ENCODE peak calls at places on chromosomes 11 and 22, in seven cellular contexts. I, K, N, F, T, X and V are unnamed samples.

GRCh38 chr11:68329993-68330699 is 17.8 kb downstream of the LRP5 start:
- DNase-seq in F (peak), N (no peak), K (no peak), T (no peak), I (no peak), X (no peak), V (no peak)

GRCh38 chr11:116732740-116733385 is 39.9 kb downstream of the BUD13 start:
- DNase-seq in K (peak), N (peak), F (peak), I (peak), T (peak), X (peak), V (peak)

GRCh38 chr11:110818032-110818687 is 105.9 kb upstream of the ARHGAP20 start:
- DNase-seq in T (no peak), F (no peak), I (peak), N (no peak), X (no peak), K (no peak), V (no peak)

GRCh38 chr11:64339754-64340408 is at the start of gene CCDC88B:
- DNase-seq in K (peak), F (peak), I (no peak), T (no peak), X (peak), N (no peak), V (peak)

GRCh38 chr11:98674390-98674789 is 346.4 kb upstream of the CNTN5 start:
- DNase-seq in X (no peak), I (no peak), T (no peak), K (no peak), N (no peak), F (no peak), V (no peak)

GRCh38 chr22:38148252-38148651 is 33.4 kb downstream of the PLA2G6 start:
- DNase-seq in N (no peak), K (no peak), F (no peak), T (no peak), X (no peak), I (peak), V (no peak)

GRCh38 chr11:100691886-100692285 is 4.8 kb downstream of the ARHGAP42 start:
- DNase-seq in T (no peak), K (no peak), X (no peak), N (no peak), F (no peak), I (no peak), V (no peak)

GRCh38 chr22:50272103-50272782 is 2.1 kb upstream of the MAPK11 start:
- DNase-seq in T (no peak), I (no peak), F (no peak), N (no peak), K (no peak), X (no peak), V (peak)

GRCh38 chr11:75577198-75577597 is 15.1 kb downstream of the SERPINH1 start:
- DNase-seq in T (peak), K (no peak), F (peak), I (no peak), N (peak), X (peak), V (peak)

GRCh38 chr11:18105802-18106574 is at the start of gene SAAL1:
- DNase-seq in K (peak), F (peak), N (peak), I (peak), X (peak), T (peak), V (peak)

GRCh38 chr11:70423523-70424505 is 25.5 kb downstream of the CTTN start:
- DNase-seq in N (no peak), T (no peak), I (peak), K (no peak), X (peak), F (no peak), V (no peak)

GRCh38 chr11:20962581-20962980 is 293.2 kb downstream of the NELL1 start:
- DNase-seq in K (no peak), N (no peak), F (no peak), X (no peak), T (no peak), I (peak), V (no peak)

GRCh38 chr11:20963596-20963995 is 294.2 kb downstream of the NELL1 start:
- DNase-seq in T (no peak), K (no peak), N (no peak), I (peak), X (no peak), F (no peak), V (no peak)

GRCh38 chr11:20964985-20965384 is 295.6 kb downstream of the NELL1 start:
- DNase-seq in N (no peak), X (no peak), I (peak), F (no peak), T (no peak), K (no peak), V (no peak)

DNA sequence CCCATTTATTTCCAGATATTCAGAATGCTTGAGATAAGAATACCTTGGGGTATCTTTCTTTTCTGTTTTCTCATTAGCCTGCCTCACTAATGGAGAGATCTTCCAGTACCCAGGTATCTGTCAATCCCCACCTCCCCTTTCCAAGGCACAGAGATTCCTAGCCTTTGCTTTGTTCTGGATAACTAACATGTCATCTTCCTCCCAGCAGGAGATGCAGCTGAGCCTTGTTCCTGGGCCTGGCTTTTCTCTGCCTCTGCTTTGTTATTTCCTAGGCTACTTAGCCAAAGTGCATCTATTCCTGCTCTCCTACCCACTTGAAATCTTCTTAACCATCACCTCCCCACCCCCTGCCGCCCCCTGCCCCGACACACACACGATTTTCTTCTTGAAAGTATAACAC is 297.1 kb downstream of the NELL1 start:
- DNase-seq in N (no peak), T (no peak), I (no peak), X (no peak), K (no peak), F (no peak), V (no peak)
- TF ChIP-seq CTCF in N (no peak), T (no peak), I (peak), X (no peak), K (no peak), F (no peak), V (no peak)

GRCh38 chr22:29203456-29203855 is 2.2 kb upstream of the EMID1 start:
- DNase-seq in F (no peak), N (no peak), X (no peak), K (peak), I (no peak), T (no peak), V (no peak)

GRCh38 chr22:29200901-29201300 is 4.8 kb upstream of the EMID1 start:
- DNase-seq in N (no peak), T (no peak), X (no peak), F (peak), I (no peak), K (no peak), V (no peak)

GRCh38 chr22:29203883-29204282 is 1.8 kb upstream of the EMID1 start:
- DNase-seq in K (peak), X (no peak), F (no peak), N (no peak), I (no peak), T (no peak), V (no peak)

GRCh38 chr22:29201722-29202230 is 3.9 kb upstream of the EMID1 start:
- DNase-seq in X (no peak), N (no peak), K (no peak), I (no peak), T (no peak), F (no peak), V (no peak)

GRCh38 chr22:29202231-29203192 is 3.2 kb upstream of the EMID1 start:
- DNase-seq in T (peak), K (peak), X (peak), F (peak), I (peak), N (no peak), V (peak)
- TF ChIP-seq CTCF in T (peak), K (no peak), X (no peak), F (no peak), I (peak), N (peak), V (peak)

GRCh38 chr22:35386670-35387288 is 5.9 kb downstream of the HMOX1 start:
- DNase-seq in T (no peak), I (no peak), K (no peak), X (no peak), N (no peak), F (no peak), V (no peak)
- TF ChIP-seq CTCF in T (no peak), I (no peak), K (no peak), X (no peak), N (no peak), F (no peak), V (no peak)

DNA sequence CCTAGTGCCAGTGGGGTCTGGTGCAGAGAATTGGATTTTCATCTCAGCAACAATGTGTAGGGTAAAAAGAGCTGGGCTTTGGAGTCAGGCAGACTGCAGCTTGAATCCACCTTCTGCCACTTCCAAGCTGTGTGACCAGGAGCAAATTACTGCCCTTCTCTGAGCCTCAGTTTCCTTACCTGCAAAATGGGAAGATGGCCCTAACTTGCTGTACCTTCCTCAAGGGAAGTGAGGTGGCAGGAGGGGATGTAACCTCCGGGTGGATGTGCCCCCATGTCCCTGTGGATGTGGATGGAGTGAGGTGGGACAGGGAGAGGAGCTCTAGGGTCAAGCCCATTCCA is 90.9 kb downstream of the CACNA1I start:
- DNase-seq in N (no peak), T (no peak), F (no peak), K (no peak), I (no peak), X (no peak), V (no peak)
- TF ChIP-seq CTCF in N (no peak), T (no peak), F (no peak), K (no peak), I (no peak), X (no peak), V (no peak)

GRCh38 chr11:134098566-134099184 is 29.8 kb downstream of the JAM3 start:
- DNase-seq in T (no peak), K (no peak), X (no peak), I (no peak), F (no peak), N (no peak), V (peak)
- TF ChIP-seq CTCF in T (no peak), K (no peak), X (no peak), I (peak), F (no peak), N (no peak), V (peak)